ENCODE peak calls at places on chromosome 15, in eight cellular contexts. X is K562, P is HCT116, A is HepG2, H is H1, K is SK-N-SH, Y is GM12878, O is endothelial cell of umbilical vein. V is an unnamed sample.

GRCh38 chr15:84669726-84670125 is 11.7 kb upstream of the NMB start:
- DNase-seq in P (no peak), O (no peak), Y (no peak), H (no peak), K (no peak), A (no peak), X (no peak), V (no peak)

GRCh38 chr15:74889390-74889881 is 406 bp upstream of the MPI start:
- DNase-seq in X (peak; percentile 48), K (peak; percentile 54), H (no peak), O (no peak), P (no peak), Y (no peak), A (no peak), V (no peak)

GRCh38 chr15:66923438-66923881 is 141.9 kb upstream of the SMAD3 start:
- DNase-seq in H (no peak), O (no peak), P (peak; percentile 37), A (peak; percentile 34), Y (no peak), K (peak; percentile 54), X (peak; percentile 67), V (no peak)

GRCh38 chr15:70555713-70556112 is 207.6 kb downstream of the UACA start:
- DNase-seq in K (no peak), X (no peak), P (no peak), Y (no peak), H (no peak), O (no peak), A (no peak), V (no peak)

GRCh38 chr15:64856429-64857145 is 14.9 kb downstream of the PLEKHO2 start:
- DNase-seq in P (no peak), Y (no peak), O (peak; percentile 57), X (no peak), A (peak; percentile 78), H (no peak), K (peak; percentile 80), V (no peak)

GRCh38 chr15:41894791-41895463 is 1.1 kb upstream of the SPTBN5 start:
- DNase-seq in O (peak; percentile 80), P (peak; percentile 44), A (peak; percentile 35), H (no peak), K (peak; percentile 97), X (peak; percentile 73), Y (peak; percentile 54), V (no peak)

GRCh38 chr15:99099661-99100060 is 5.2 kb upstream of the SYNM start:
- DNase-seq in K (no peak), X (no peak), Y (no peak), O (no peak), P (no peak), H (no peak), A (no peak), V (no peak)

GRCh38 chr15:95559875-95560394 is 770.6 kb upstream of the NR2F2 start:
- DNase-seq in P (peak; percentile 78), Y (no peak), A (no peak), H (no peak), X (peak; percentile 32), O (peak; percentile 78), K (no peak), V (no peak)

GRCh38 chr15:50231761-50232160 is 33.8 kb downstream of the HDC start:
- DNase-seq in O (no peak), K (no peak), X (no peak), P (no peak), Y (no peak), H (no peak), A (no peak), V (no peak)

GRCh38 chr15:84643838-84644237 is 10.2 kb downstream of the WDR73 start:
- DNase-seq in O (no peak), P (no peak), K (no peak), H (no peak), X (no peak), Y (no peak), A (no peak), V (no peak)

GRCh38 chr15:58564967-58565366 is 133.2 kb downstream of the LIPC start:
- DNase-seq in O (no peak), P (no peak), K (no peak), Y (no peak), A (no peak), X (no peak), H (no peak), V (no peak)

GRCh38 chr15:50137330-50137761 is 18.3 kb upstream of the ATP8B4 start:
- DNase-seq in K (no peak), H (no peak), P (peak; percentile 86), A (no peak), Y (no peak), X (peak; percentile 36), O (peak; percentile 13), V (no peak)

GRCh38 chr15:64151727-64152506 is at the start of gene SNX22:
- DNase-seq in P (no peak), H (no peak), X (no peak), K (peak; percentile 71), A (no peak), Y (no peak), O (peak; percentile 6), V (no peak)

GRCh38 chr15:71079208-71080044 is 35.8 kb upstream of the THSD4 start:
- DNase-seq in Y (no peak), A (no peak), O (no peak), P (no peak), K (no peak), H (no peak), X (no peak), V (no peak)

DNA sequence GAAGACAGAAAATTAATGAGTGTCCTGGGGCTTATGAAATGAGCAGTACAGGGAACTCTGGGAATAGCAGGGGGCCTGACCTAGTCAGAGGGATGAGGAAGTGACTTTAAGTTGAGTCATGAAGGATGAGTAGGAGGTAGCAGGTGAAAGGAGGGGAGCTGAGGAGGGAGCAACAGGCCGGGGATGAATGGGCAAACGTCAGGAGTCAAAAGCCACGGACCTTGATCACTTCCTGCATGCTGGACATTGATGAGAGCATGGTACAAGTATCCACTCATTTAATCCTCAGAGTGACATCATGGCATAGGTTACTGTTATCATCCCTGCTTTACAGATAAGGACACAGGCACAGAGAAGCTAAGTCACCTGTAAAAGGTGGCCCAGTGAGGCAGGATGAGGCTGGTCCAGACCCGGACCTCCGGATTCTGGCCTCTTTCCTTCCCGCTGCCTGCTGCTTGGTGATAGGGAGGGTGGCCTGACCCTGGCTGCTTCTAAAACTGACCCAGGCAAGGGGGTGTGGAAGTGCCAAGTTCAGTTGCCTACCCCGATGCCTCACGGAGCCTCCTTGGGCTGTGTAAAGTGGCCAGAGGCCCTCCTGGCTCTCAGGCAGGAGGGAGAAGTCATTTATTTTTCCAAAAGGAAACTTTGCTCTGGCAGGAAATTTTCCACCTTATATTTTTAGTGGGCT is 7.6 kb downstream of the CORO2B start:
- DNase-seq in X (no peak), P (peak; percentile 83), Y (no peak), K (no peak), H (no peak), A (peak; percentile 66), O (peak; percentile 57), V (no peak)
- TF ChIP-seq POLR2AphosphoS5 in X (no peak), P (no peak), Y (no peak), K (peak; percentile 41), H (no peak), A (no peak), O (peak; percentile 43), V (no peak)

DNA sequence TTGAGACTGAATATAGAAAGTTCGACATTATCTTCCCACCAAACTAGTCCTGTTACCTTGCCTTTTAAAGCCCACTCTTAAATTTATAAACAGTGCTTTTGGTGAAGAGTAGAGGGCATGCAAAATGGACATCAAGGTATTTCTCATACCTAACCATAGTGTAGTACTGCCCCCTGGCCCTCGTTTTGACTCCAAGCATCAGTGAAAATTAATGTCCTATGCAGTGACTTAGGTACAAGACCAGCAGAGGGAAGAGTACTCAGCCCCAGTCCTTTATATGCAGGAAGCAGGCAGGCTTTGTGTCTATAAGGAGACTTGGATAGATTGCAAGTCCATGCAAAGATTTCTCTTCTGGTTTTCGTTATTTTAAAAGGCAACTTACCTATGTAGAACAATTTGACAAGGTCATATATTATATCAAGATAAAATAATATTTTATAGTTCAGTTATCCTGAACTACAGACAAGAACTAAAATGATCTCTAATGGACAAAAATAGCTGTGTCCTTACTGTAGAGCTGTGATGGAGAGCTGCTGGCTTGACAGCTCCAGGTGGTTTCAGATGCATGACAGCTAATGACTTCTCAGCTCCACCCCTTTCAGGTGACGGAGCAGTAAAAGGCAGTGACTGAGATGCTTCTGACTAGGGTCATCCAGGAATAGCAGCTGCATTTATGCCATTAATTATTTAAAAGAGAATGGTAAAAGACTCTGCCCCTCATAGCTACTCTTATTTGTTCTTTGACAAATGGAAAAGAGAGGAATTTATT is 646.1 kb downstream of the SQOR start:
- DNase-seq in K (peak; percentile 23), Y (no peak), X (no peak), P (no peak), A (no peak), O (peak; percentile 61), H (no peak), V (no peak)
- H3K9ac ChIP-seq in K (no peak overlapping the region), Y (no peak overlapping the region), X (no peak overlapping the region), P (no peak overlapping the region), A (no peak overlapping the region), O (no peak overlapping the region), H (no peak overlapping the region), V (no peak overlapping the region)

DNA sequence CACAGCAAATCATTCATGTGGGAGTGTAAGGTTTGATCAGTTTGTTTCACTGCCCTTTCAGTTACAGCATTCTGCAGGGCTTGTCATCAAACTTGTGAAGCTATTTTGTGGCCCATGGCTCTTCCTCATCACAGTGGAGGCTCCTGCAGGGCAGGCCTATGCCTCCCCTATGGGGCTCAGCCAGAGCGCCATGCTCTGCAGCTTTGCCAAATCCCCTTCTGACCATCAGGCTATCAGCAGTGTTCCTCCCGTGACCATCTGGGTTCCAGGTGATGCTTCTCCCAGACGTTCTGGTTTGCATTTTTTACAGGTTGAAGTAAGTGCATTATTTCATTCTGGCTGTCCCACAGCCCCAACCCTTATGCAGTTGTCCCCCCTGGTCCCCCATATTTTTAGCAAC is 28.1 kb upstream of the REC114 start:
- DNase-seq in H (no peak), Y (no peak), A (no peak), K (no peak), P (no peak), O (no peak), X (no peak), V (no peak)
- TF ChIP-seq POLR2AphosphoS5 in H (no peak), Y (no peak), A (no peak), K (no peak), P (no peak), O (no peak), X (no peak), V (no peak)

GRCh38 chr15:39944711-39945110 is 10.8 kb downstream of the EIF2AK4 start:
- DNase-seq in P (no peak), H (no peak), A (no peak), O (no peak), Y (no peak), K (no peak), X (no peak), V (no peak)

GRCh38 chr15:39946862-39947261 is 12.9 kb downstream of the EIF2AK4 start:
- DNase-seq in O (no peak), H (no peak), Y (no peak), X (no peak), A (no peak), K (no peak), P (no peak), V (no peak)

GRCh38 chr15:39948817-39949216 is 14.9 kb downstream of the EIF2AK4 start:
- DNase-seq in H (no peak), O (no peak), A (peak; percentile 33), Y (no peak), X (no peak), K (no peak), P (no peak), V (no peak)

GRCh38 chr15:39951561-39951960 is 17.6 kb downstream of the EIF2AK4 start:
- DNase-seq in X (no peak), O (no peak), P (no peak), H (no peak), K (no peak), A (no peak), Y (no peak), V (no peak)

GRCh38 chr15:39947401-39948197 is 13.7 kb downstream of the EIF2AK4 start:
- DNase-seq in A (no peak), Y (no peak), O (no peak), X (no peak), P (no peak), H (no peak), K (no peak), V (no peak)
- H3K9ac ChIP-seq in A (no peak overlapping the region), Y (no peak overlapping the region), O (no peak overlapping the region), X (no peak overlapping the region), P (no peak overlapping the region), H (no peak overlapping the region), K (no peak overlapping the region), V (no peak overlapping the region)